ENCODE peak calls at places on chromosomes 16 and 17, in five cellular contexts. One of them, this sample, is unnamed.

GRCh38 chr17:7732981-7733557 is 15.5 kb downstream of the DNAH2 start:
- DNase-seq in neuronal stem cell: no peak
- DNase-seq in IMR-90: no peak
- DNase-seq in H1: no peak
- DNase-seq in mesenchymal stem cell: no peak
- DNase-seq in this sample: no peak

GRCh38 chr16:46947900-46948547 is 25.4 kb downstream of the DNAJA2 start:
- DNase-seq in mesenchymal stem cell: peak; percentile 50
- DNase-seq in IMR-90: peak; percentile 49
- DNase-seq in H1: no peak
- DNase-seq in neuronal stem cell: peak; percentile 35
- DNase-seq in this sample: no peak

GRCh38 chr17:8025176-8025911 is 13.5 kb upstream of the ALOX15B start:
- DNase-seq in IMR-90: no peak
- DNase-seq in neuronal stem cell: no peak
- DNase-seq in H1: no peak
- DNase-seq in mesenchymal stem cell: no peak
- DNase-seq in this sample: peak; percentile 26

GRCh38 chr16:81457326-81458133 is 12.9 kb downstream of the CMIP start:
- DNase-seq in IMR-90: peak; percentile 76
- DNase-seq in H1: no peak
- DNase-seq in neuronal stem cell: no peak
- DNase-seq in mesenchymal stem cell: peak; percentile 83
- DNase-seq in this sample: no peak

GRCh38 chr17:45428050-45428953 is 4.4 kb downstream of the ARHGAP27 start:
- DNase-seq in H1: peak; percentile 96
- DNase-seq in neuronal stem cell: no peak
- DNase-seq in IMR-90: peak; percentile 42
- DNase-seq in mesenchymal stem cell: peak; percentile 62
- DNase-seq in this sample: peak; percentile 95

GRCh38 chr17:83083368-83084201 is 4.2 kb downstream of the METRNL start:
- DNase-seq in neuronal stem cell: no peak
- DNase-seq in H1: no peak
- DNase-seq in mesenchymal stem cell: peak; percentile 91
- DNase-seq in IMR-90: peak; percentile 99
- DNase-seq in this sample: peak; percentile 68

GRCh38 chr16:69822174-69822935 is 60.2 kb downstream of the WWP2 start:
- DNase-seq in IMR-90: no peak
- DNase-seq in mesenchymal stem cell: no peak
- DNase-seq in neuronal stem cell: no peak
- DNase-seq in H1: no peak
- DNase-seq in this sample: no peak

GRCh38 chr17:42521666-42522262 is 14.3 kb upstream of the NAGLU start:
- DNase-seq in mesenchymal stem cell: no peak
- DNase-seq in H1: no peak
- DNase-seq in IMR-90: no peak
- DNase-seq in neuronal stem cell: no peak
- DNase-seq in this sample: peak; percentile 21

GRCh38 chr17:40901981-40902862 is 17.2 kb upstream of the KRT20 start:
- DNase-seq in IMR-90: peak; percentile 71
- DNase-seq in H1: no peak
- DNase-seq in neuronal stem cell: no peak
- DNase-seq in mesenchymal stem cell: no peak
- DNase-seq in this sample: no peak

GRCh38 chr16:76780556-76780955 is 410.4 kb upstream of the MON1B start:
- DNase-seq in IMR-90: no peak
- DNase-seq in H1: no peak
- DNase-seq in neuronal stem cell: no peak
- DNase-seq in mesenchymal stem cell: no peak
- DNase-seq in this sample: no peak

GRCh38 chr16:4372578-4373355 is 1.1 kb downstream of the VASN start:
- DNase-seq in neuronal stem cell: no peak
- DNase-seq in H1: no peak
- DNase-seq in mesenchymal stem cell: peak; percentile 87
- DNase-seq in IMR-90: peak; percentile 79
- DNase-seq in this sample: no peak

GRCh38 chr17:17416400-17417360 is 60.1 kb upstream of the MED9 start:
- DNase-seq in neuronal stem cell: no peak
- DNase-seq in H1: no peak
- DNase-seq in mesenchymal stem cell: peak; percentile 71
- DNase-seq in IMR-90: peak; percentile 87
- DNase-seq in this sample: no peak

GRCh38 chr16:82694239-82694874 is 67.6 kb downstream of the CDH13 start:
- DNase-seq in neuronal stem cell: no peak
- DNase-seq in mesenchymal stem cell: peak; percentile 65
- DNase-seq in IMR-90: peak; percentile 85
- DNase-seq in H1: no peak
- DNase-seq in this sample: no peak

GRCh38 chr16:2042171-2042570 is 5.5 kb downstream of the NTHL1 start:
- DNase-seq in H1: no peak
- DNase-seq in mesenchymal stem cell: no peak
- DNase-seq in neuronal stem cell: no peak
- DNase-seq in IMR-90: no peak
- DNase-seq in this sample: no peak

GRCh38 chr17:48051706-48052486 is 3.7 kb downstream of the NFE2L1 start:
- DNase-seq in H1: no peak
- DNase-seq in mesenchymal stem cell: peak; percentile 93
- DNase-seq in neuronal stem cell: no peak
- DNase-seq in IMR-90: peak; percentile 68
- DNase-seq in this sample: no peak

GRCh38 chr16:24515186-24515585 is 24.2 kb upstream of the RBBP6 start:
- DNase-seq in IMR-90: no peak
- DNase-seq in mesenchymal stem cell: no peak
- DNase-seq in H1: no peak
- DNase-seq in neuronal stem cell: no peak
- DNase-seq in this sample: no peak
- H2BK15ac ChIP-seq in IMR-90: no peak overlapping the region
- H2BK15ac ChIP-seq in mesenchymal stem cell: no peak overlapping the region
- H2BK15ac ChIP-seq in H1: no peak overlapping the region
- H2BK15ac ChIP-seq in neuronal stem cell: no peak overlapping the region
- H2BK15ac ChIP-seq in this sample: no peak overlapping the region

DNA sequence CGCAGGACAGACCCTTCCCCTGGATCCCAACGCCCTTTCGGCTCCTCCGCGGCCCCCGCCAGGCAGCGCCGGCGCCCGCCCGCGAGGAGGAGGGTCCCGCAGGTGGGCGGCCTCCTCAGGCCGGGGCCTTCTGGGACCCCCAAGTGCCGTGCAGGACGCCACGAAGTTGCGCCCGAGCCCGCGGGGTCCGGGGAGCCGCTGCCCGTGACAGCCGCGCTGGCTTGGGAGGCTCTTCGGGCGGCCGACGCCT is 504 bp downstream of the ERN1 start:
- DNase-seq in IMR-90: no peak
- DNase-seq in mesenchymal stem cell: no peak
- DNase-seq in H1: no peak
- DNase-seq in neuronal stem cell: no peak
- DNase-seq in this sample: no peak
- H2BK120ac ChIP-seq in IMR-90: no peak overlapping the region
- H2BK120ac ChIP-seq in mesenchymal stem cell: peak overlapping the region; percentile 73
- H2BK120ac ChIP-seq in H1: no peak overlapping the region
- H2BK120ac ChIP-seq in neuronal stem cell: no peak overlapping the region
- H2BK120ac ChIP-seq in this sample: no peak overlapping the region

DNA sequence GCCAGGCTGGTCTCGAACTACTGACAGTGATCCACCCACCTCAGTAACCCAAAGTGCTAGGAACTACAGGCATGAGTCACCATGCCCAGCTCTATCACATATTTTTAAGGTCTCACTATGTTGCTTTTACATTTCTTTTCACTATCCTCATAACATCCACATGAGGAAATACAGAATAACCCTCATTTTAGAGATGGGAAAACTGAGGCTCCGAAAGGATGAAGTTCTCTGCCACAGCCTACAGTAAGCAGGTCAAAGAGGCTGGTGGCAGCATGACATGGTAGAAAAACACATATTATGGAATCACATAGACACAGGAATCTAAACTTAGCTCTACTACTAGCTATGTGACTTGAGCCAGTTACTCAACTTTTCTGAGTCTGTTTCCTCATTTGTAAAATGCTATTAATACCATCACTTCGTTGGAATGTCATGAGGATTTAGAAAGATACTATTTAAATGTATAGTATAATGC is 32.2 kb downstream of the APPBP2 start:
- DNase-seq in mesenchymal stem cell: peak; percentile 78
- DNase-seq in IMR-90: peak; percentile 60
- DNase-seq in neuronal stem cell: no peak
- DNase-seq in H1: no peak
- DNase-seq in this sample: no peak
- H3K9me3 ChIP-seq in mesenchymal stem cell: peaks cover 7% of the 10 kb centered on the region
- H3K9me3 ChIP-seq in IMR-90: peaks cover 7% of the 10 kb centered on the region
- H3K9me3 ChIP-seq in neuronal stem cell: peaks cover 17% of the 10 kb centered on the region
- H3K9me3 ChIP-seq in H1: peaks cover 45% of the 10 kb centered on the region
- H3K9me3 ChIP-seq in this sample: peaks cover 47% of the 10 kb centered on the region

GRCh38 chr16:65842067-65842466 is 524.4 kb upstream of the CDH5 start:
- DNase-seq in mesenchymal stem cell: no peak
- DNase-seq in neuronal stem cell: no peak
- DNase-seq in H1: no peak
- DNase-seq in IMR-90: peak; percentile 19
- DNase-seq in this sample: no peak

GRCh38 chr16:65846210-65846602 is 520.3 kb upstream of the CDH5 start:
- DNase-seq in H1: no peak
- DNase-seq in neuronal stem cell: no peak
- DNase-seq in IMR-90: no peak
- DNase-seq in mesenchymal stem cell: no peak
- DNase-seq in this sample: no peak

DNA sequence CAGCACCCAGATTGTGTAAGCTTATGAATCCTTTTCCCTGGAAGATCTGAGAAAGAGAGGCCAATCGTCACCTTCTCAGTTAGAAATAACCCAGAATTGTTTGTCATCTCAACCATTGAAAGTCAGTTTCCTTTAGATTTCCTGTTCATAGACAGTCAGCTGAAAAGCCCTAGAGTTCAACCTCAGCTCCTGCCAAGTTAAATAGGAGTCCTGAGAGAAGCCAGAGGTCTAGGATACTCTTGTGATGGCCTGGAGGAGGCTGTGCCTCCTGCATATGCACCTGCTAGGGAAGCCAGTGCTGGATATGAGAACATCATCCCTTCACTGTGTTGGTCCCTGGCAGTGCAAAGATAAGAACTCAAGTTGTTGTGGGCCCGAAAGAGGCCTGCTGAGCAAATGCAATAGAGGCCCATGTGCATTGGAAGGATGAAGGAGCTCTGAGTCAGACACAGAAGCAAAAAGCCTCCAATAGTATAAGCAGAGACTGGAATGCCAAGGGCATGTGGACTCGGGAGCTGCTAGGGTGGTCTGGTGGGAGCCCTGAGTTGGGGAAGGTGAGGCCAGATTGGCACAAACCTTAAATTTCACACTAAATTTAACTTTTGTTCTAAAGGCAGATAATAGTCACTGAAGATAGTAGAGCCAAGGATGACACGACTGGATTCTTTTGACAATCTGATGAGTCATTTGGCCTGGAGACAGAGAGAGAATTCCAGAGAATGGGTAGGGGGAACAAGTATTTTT is 520.9 kb upstream of the CDH5 start:
- DNase-seq in mesenchymal stem cell: peak; percentile 7
- DNase-seq in IMR-90: peak; percentile 1
- DNase-seq in neuronal stem cell: no peak
- DNase-seq in H1: no peak
- DNase-seq in this sample: no peak
- H2BK15ac ChIP-seq in mesenchymal stem cell: no peak overlapping the region
- H2BK15ac ChIP-seq in IMR-90: no peak overlapping the region
- H2BK15ac ChIP-seq in neuronal stem cell: no peak overlapping the region
- H2BK15ac ChIP-seq in H1: no peak overlapping the region
- H2BK15ac ChIP-seq in this sample: no peak overlapping the region

GRCh38 chr17:50904522-50905459 is 38.6 kb upstream of the TOB1 start:
- DNase-seq in mesenchymal stem cell: no peak
- DNase-seq in H1: peak; percentile 72
- DNase-seq in IMR-90: no peak
- DNase-seq in neuronal stem cell: no peak
- DNase-seq in this sample: no peak
- H2BK120ac ChIP-seq in mesenchymal stem cell: peak overlapping the region; percentile 82
- H2BK120ac ChIP-seq in H1: no peak overlapping the region
- H2BK120ac ChIP-seq in IMR-90: peak overlapping the region; percentile 54
- H2BK120ac ChIP-seq in neuronal stem cell: peak overlapping the region; percentile 56
- H2BK120ac ChIP-seq in this sample: no peak overlapping the region

DNA sequence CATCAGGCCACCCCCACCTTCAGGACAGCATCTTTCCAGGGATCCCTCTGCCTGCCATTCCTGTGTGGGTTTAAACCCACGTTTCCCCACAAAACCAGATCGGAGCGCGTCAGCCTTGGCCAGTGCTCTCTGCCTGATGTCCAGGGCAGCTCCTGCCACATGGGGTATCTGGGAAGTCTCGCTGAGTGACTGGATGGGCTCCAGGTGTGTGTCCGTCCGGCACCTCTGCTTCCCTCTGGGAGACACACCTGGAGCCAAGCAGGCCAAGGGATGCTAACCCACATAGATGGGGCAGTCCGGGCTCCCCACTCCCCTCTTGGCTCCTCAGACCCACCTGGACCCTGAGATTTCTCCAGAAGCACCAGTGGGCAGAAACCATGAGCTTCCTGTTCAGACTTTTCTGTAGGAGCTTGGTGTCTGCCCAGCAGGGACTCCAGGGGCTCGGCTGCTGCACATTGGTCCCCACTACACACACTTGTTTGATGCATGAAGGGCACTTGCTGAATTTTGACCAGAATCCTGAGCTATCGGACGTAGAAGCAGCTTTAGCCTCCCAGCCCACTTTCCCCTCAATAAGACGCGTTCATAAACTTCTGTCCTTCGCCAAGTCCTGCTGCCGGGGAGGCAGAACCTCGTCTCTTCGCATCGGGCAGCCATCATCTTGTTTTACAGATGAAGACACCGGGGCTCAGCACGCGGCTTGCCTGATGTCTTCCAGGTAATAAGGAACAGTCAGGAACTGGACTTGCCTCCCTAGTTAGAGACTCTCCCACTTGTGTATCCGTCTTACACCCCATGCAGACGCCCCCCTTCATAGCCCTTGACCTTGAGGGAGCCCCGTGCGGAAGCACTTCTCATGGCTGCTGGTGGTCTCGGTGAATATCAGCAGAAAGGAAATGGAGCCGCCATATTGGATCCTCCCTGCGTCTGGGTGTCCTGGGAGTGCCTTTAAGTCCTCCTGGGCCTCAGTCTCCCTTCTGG is 91.6 kb upstream of the ZNF469 start:
- DNase-seq in H1: no peak
- DNase-seq in mesenchymal stem cell: no peak
- DNase-seq in IMR-90: no peak
- DNase-seq in neuronal stem cell: no peak
- DNase-seq in this sample: no peak
- H3K9me3 ChIP-seq in H1: peaks cover 42% of the 10 kb centered on the region
- H3K9me3 ChIP-seq in mesenchymal stem cell: peaks cover 20% of the 10 kb centered on the region
- H3K9me3 ChIP-seq in IMR-90: peaks cover 13% of the 10 kb centered on the region
- H3K9me3 ChIP-seq in neuronal stem cell: peaks cover 19% of the 10 kb centered on the region
- H3K9me3 ChIP-seq in this sample: peaks cover 33% of the 10 kb centered on the region

GRCh38 chr17:58284613-58285421 is 4.1 kb upstream of the MPO start:
- DNase-seq in neuronal stem cell: no peak
- DNase-seq in H1: peak; percentile 62
- DNase-seq in IMR-90: no peak
- DNase-seq in mesenchymal stem cell: no peak
- DNase-seq in this sample: peak; percentile 83
- H2BK15ac ChIP-seq in neuronal stem cell: no peak overlapping the region
- H2BK15ac ChIP-seq in H1: no peak overlapping the region
- H2BK15ac ChIP-seq in IMR-90: no peak overlapping the region
- H2BK15ac ChIP-seq in mesenchymal stem cell: no peak overlapping the region
- H2BK15ac ChIP-seq in this sample: no peak overlapping the region